ENCODE peak calls at places on chromosomes 3 and 15, in four cellular contexts. One of them, this sample, is unnamed.

GRCh38 chr3:122102191-122102935 is 47.2 kb downstream of the CD86 start:
- DNase-seq in hepatocyte: no peak
- DNase-seq in mammary epithelial cell: peak; percentile 56
- DNase-seq in PC-9: no peak
- DNase-seq in this sample: no peak

GRCh38 chr3:148938306-148938705 is 53.0 kb upstream of the GYG1 start:
- DNase-seq in hepatocyte: no peak
- DNase-seq in mammary epithelial cell: no peak
- DNase-seq in PC-9: no peak
- DNase-seq in this sample: no peak

GRCh38 chr3:138434276-138434874 is at the start of gene ESYT3:
- DNase-seq in hepatocyte: peak; percentile 88
- DNase-seq in mammary epithelial cell: peak; percentile 87
- DNase-seq in PC-9: peak; percentile 94
- DNase-seq in this sample: peak; percentile 83

GRCh38 chr15:48963524-48964113 is at the start of gene SHC4:
- DNase-seq in hepatocyte: peak; percentile 83
- DNase-seq in mammary epithelial cell: peak; percentile 86
- DNase-seq in PC-9: peak; percentile 59
- DNase-seq in this sample: peak; percentile 92

GRCh38 chr3:122227036-122227781 is 43.7 kb downstream of the CASR start:
- DNase-seq in hepatocyte: no peak
- DNase-seq in mammary epithelial cell: no peak
- DNase-seq in PC-9: no peak
- DNase-seq in this sample: no peak

GRCh38 chr15:69703495-69704187 is 251.0 kb downstream of the RPLP1 start:
- DNase-seq in hepatocyte: peak; percentile 27
- DNase-seq in mammary epithelial cell: no peak
- DNase-seq in PC-9: no peak
- DNase-seq in this sample: no peak

GRCh38 chr3:7953449-7954015 is 548.1 kb upstream of the LMCD1 start:
- DNase-seq in hepatocyte: no peak
- DNase-seq in mammary epithelial cell: no peak
- DNase-seq in PC-9: no peak
- DNase-seq in this sample: no peak

GRCh38 chr3:64541803-64542202 is 146.0 kb downstream of the ADAMTS9 start:
- DNase-seq in hepatocyte: no peak
- DNase-seq in mammary epithelial cell: no peak
- DNase-seq in PC-9: no peak
- DNase-seq in this sample: no peak

GRCh38 chr3:77329161-77329560 is 289.3 kb downstream of the ROBO2 start:
- DNase-seq in hepatocyte: no peak
- DNase-seq in mammary epithelial cell: no peak
- DNase-seq in PC-9: no peak
- DNase-seq in this sample: peak; percentile 55

GRCh38 chr15:67914537-67915373 is 74.9 kb upstream of the RNU6-1 start:
- DNase-seq in hepatocyte: peak; percentile 86
- DNase-seq in mammary epithelial cell: no peak
- DNase-seq in PC-9: no peak
- DNase-seq in this sample: peak; percentile 8

GRCh38 chr15:77030042-77030927 is 35.4 kb downstream of the PSTPIP1 start:
- DNase-seq in hepatocyte: no peak
- DNase-seq in mammary epithelial cell: no peak
- DNase-seq in PC-9: no peak
- DNase-seq in this sample: no peak

GRCh38 chr3:137946341-137946973 is 63.5 kb upstream of the CLDN18 start:
- DNase-seq in hepatocyte: peak; percentile 89
- DNase-seq in mammary epithelial cell: peak; percentile 58
- DNase-seq in PC-9: peak; percentile 58
- DNase-seq in this sample: peak; percentile 74

GRCh38 chr3:77039606-77040553 is at the start of gene ROBO2:
- DNase-seq in hepatocyte: peak; percentile 80
- DNase-seq in mammary epithelial cell: peak; percentile 2
- DNase-seq in PC-9: no peak
- DNase-seq in this sample: peak; percentile 49

GRCh38 chr15:68371851-68372250 is 60.1 kb downstream of the ITGA11 start:
- DNase-seq in hepatocyte: no peak
- DNase-seq in mammary epithelial cell: no peak
- DNase-seq in PC-9: no peak
- DNase-seq in this sample: no peak

GRCh38 chr3:58047806-58048205 is 39.6 kb downstream of the FLNB start:
- DNase-seq in hepatocyte: no peak
- DNase-seq in mammary epithelial cell: no peak
- DNase-seq in PC-9: peak; percentile 86
- DNase-seq in this sample: peak; percentile 95

GRCh38 chr3:45081506-45081905 is 55.4 kb downstream of the CLEC3B start:
- DNase-seq in hepatocyte: no peak
- DNase-seq in mammary epithelial cell: no peak
- DNase-seq in PC-9: no peak
- DNase-seq in this sample: no peak

GRCh38 chr15:36888018-36888992 is 212.0 kb downstream of the MEIS2 start:
- DNase-seq in hepatocyte: no peak
- DNase-seq in mammary epithelial cell: no peak
- DNase-seq in PC-9: no peak
- DNase-seq in this sample: peak; percentile 23

GRCh38 chr3:72485649-72486048 is 362.6 kb downstream of the SHQ1 start:
- DNase-seq in hepatocyte: no peak
- DNase-seq in mammary epithelial cell: no peak
- DNase-seq in PC-9: no peak
- DNase-seq in this sample: peak; percentile 25

GRCh38 chr15:69725957-69726356 is 273.3 kb downstream of the RPLP1 start:
- DNase-seq in hepatocyte: no peak
- DNase-seq in mammary epithelial cell: no peak
- DNase-seq in PC-9: no peak
- DNase-seq in this sample: no peak

GRCh38 chr3:57706462-57706861 is 13.6 kb upstream of the DENND6A start:
- DNase-seq in hepatocyte: peak; percentile 59
- DNase-seq in mammary epithelial cell: peak; percentile 94
- DNase-seq in PC-9: peak; percentile 55
- DNase-seq in this sample: peak; percentile 95

GRCh38 chr3:124652009-124652408 is 78.2 kb upstream of the UMPS start:
- DNase-seq in hepatocyte: no peak
- DNase-seq in mammary epithelial cell: no peak
- DNase-seq in PC-9: no peak
- DNase-seq in this sample: no peak

GRCh38 chr15:59522988-59523461 is 85.0 kb downstream of the FAM81A start:
- DNase-seq in hepatocyte: peak; percentile 16
- DNase-seq in mammary epithelial cell: no peak
- DNase-seq in PC-9: no peak
- DNase-seq in this sample: no peak

GRCh38 chr3:18442743-18443669 is 17.9 kb upstream of the SATB1 start:
- DNase-seq in hepatocyte: no peak
- DNase-seq in mammary epithelial cell: no peak
- DNase-seq in PC-9: no peak
- DNase-seq in this sample: no peak

GRCh38 chr3:149528344-149528657 is 53.8 kb downstream of the TM4SF4 start:
- DNase-seq in hepatocyte: no peak
- DNase-seq in mammary epithelial cell: no peak
- DNase-seq in PC-9: no peak
- DNase-seq in this sample: no peak

GRCh38 chr15:28191832-28192231 is 92.7 kb upstream of the OCA2 start:
- DNase-seq in hepatocyte: peak; percentile 23
- DNase-seq in mammary epithelial cell: no peak
- DNase-seq in PC-9: no peak
- DNase-seq in this sample: peak; percentile 74

GRCh38 chr3:13263770-13264467 is 156.2 kb downstream of the NUP210 start:
- DNase-seq in hepatocyte: peak; percentile 32
- DNase-seq in mammary epithelial cell: no peak
- DNase-seq in PC-9: no peak
- DNase-seq in this sample: no peak

GRCh38 chr3:101249512-101249911 is 70.9 kb downstream of the IMPG2 start:
- DNase-seq in hepatocyte: no peak
- DNase-seq in mammary epithelial cell: no peak
- DNase-seq in PC-9: no peak
- DNase-seq in this sample: no peak

GRCh38 chr15:79170256-79170664 is 79.7 kb upstream of the RASGRF1 start:
- DNase-seq in hepatocyte: peak; percentile 51
- DNase-seq in mammary epithelial cell: peak; percentile 69
- DNase-seq in PC-9: peak; percentile 91
- DNase-seq in this sample: peak; percentile 74

GRCh38 chr15:92733934-92734521 is 78.5 kb upstream of the FAM174B start:
- DNase-seq in hepatocyte: peak; percentile 26
- DNase-seq in mammary epithelial cell: no peak
- DNase-seq in PC-9: no peak
- DNase-seq in this sample: peak; percentile 62

GRCh38 chr15:92733090-92733933 is 77.7 kb upstream of the FAM174B start:
- DNase-seq in hepatocyte: no peak
- DNase-seq in mammary epithelial cell: no peak
- DNase-seq in PC-9: no peak
- DNase-seq in this sample: peak; percentile 36
- H3K4me2 ChIP-seq in hepatocyte: peak overlapping the region; percentile 62
- H3K4me2 ChIP-seq in mammary epithelial cell: peak overlapping the region; percentile 93
- H3K4me2 ChIP-seq in PC-9: no peak overlapping the region
- H3K4me2 ChIP-seq in this sample: peak overlapping the region; percentile 98

GRCh38 chr3:128781164-128781563 is 55.2 kb downstream of the RAB7A start:
- DNase-seq in hepatocyte: no peak
- DNase-seq in mammary epithelial cell: no peak
- DNase-seq in PC-9: no peak
- DNase-seq in this sample: no peak

GRCh38 chr3:128770387-128770786 is 44.4 kb downstream of the RAB7A start:
- DNase-seq in hepatocyte: no peak
- DNase-seq in mammary epithelial cell: no peak
- DNase-seq in PC-9: no peak
- DNase-seq in this sample: no peak

GRCh38 chr3:128775906-128776542 is 50.0 kb downstream of the RAB7A start:
- DNase-seq in hepatocyte: no peak
- DNase-seq in mammary epithelial cell: no peak
- DNase-seq in PC-9: no peak
- DNase-seq in this sample: no peak

GRCh38 chr3:128780438-128780837 is 54.5 kb downstream of the RAB7A start:
- DNase-seq in hepatocyte: no peak
- DNase-seq in mammary epithelial cell: no peak
- DNase-seq in PC-9: no peak
- DNase-seq in this sample: no peak

GRCh38 chr3:128775241-128775640 is 49.3 kb downstream of the RAB7A start:
- DNase-seq in hepatocyte: no peak
- DNase-seq in mammary epithelial cell: no peak
- DNase-seq in PC-9: no peak
- DNase-seq in this sample: no peak
- H3K4me1 ChIP-seq in hepatocyte: peaks cover 11% of the 10 kb centered on the region
- H3K4me1 ChIP-seq in mammary epithelial cell: no peaks in the 10 kb centered on the region
- H3K4me1 ChIP-seq in PC-9: peaks cover 8% of the 10 kb centered on the region
- H3K4me1 ChIP-seq in this sample: peaks cover 3% of the 10 kb centered on the region

GRCh38 chr3:50624634-50625033 is 7.7 kb downstream of the MAPKAPK3 start:
- DNase-seq in hepatocyte: no peak
- DNase-seq in mammary epithelial cell: peak; percentile 63
- DNase-seq in PC-9: peak; percentile 93
- DNase-seq in this sample: no peak
- H3K4me2 ChIP-seq in hepatocyte: no peak overlapping the region
- H3K4me2 ChIP-seq in mammary epithelial cell: peak overlapping the region; percentile 58
- H3K4me2 ChIP-seq in PC-9: peak overlapping the region; percentile 65
- H3K4me2 ChIP-seq in this sample: peak overlapping the region; percentile 9

GRCh38 chr3:110618512-110619226 is 452.9 kb upstream of the NECTIN3 start:
- DNase-seq in hepatocyte: no peak
- DNase-seq in mammary epithelial cell: no peak
- DNase-seq in PC-9: no peak
- DNase-seq in this sample: no peak
- H3K4me1 ChIP-seq in hepatocyte: peaks cover 3% of the 10 kb centered on the region
- H3K4me1 ChIP-seq in mammary epithelial cell: no peaks in the 10 kb centered on the region
- H3K4me1 ChIP-seq in PC-9: no peaks in the 10 kb centered on the region
- H3K4me1 ChIP-seq in this sample: no peaks in the 10 kb centered on the region

GRCh38 chr3:5010140-5010539 is 30.9 kb downstream of the BHLHE40 start:
- DNase-seq in hepatocyte: no peak
- DNase-seq in mammary epithelial cell: no peak
- DNase-seq in PC-9: no peak
- DNase-seq in this sample: no peak
- H3K4me2 ChIP-seq in hepatocyte: no peak overlapping the region
- H3K4me2 ChIP-seq in mammary epithelial cell: no peak overlapping the region
- H3K4me2 ChIP-seq in PC-9: no peak overlapping the region
- H3K4me2 ChIP-seq in this sample: no peak overlapping the region

GRCh38 chr15:40328711-40329240 is 5.3 kb downstream of the INAFM2 start:
- DNase-seq in hepatocyte: no peak
- DNase-seq in mammary epithelial cell: no peak
- DNase-seq in PC-9: no peak
- DNase-seq in this sample: no peak

GRCh38 chr15:40331026-40331425 is 7.5 kb downstream of the INAFM2 start:
- DNase-seq in hepatocyte: no peak
- DNase-seq in mammary epithelial cell: no peak
- DNase-seq in PC-9: no peak
- DNase-seq in this sample: no peak

GRCh38 chr15:40331637-40332036 is 8.1 kb downstream of the INAFM2 start:
- DNase-seq in hepatocyte: no peak
- DNase-seq in mammary epithelial cell: no peak
- DNase-seq in PC-9: no peak
- DNase-seq in this sample: no peak

GRCh38 chr15:40329804-40330203 is 6.3 kb downstream of the INAFM2 start:
- DNase-seq in hepatocyte: no peak
- DNase-seq in mammary epithelial cell: no peak
- DNase-seq in PC-9: no peak
- DNase-seq in this sample: peak; percentile 29

DNA sequence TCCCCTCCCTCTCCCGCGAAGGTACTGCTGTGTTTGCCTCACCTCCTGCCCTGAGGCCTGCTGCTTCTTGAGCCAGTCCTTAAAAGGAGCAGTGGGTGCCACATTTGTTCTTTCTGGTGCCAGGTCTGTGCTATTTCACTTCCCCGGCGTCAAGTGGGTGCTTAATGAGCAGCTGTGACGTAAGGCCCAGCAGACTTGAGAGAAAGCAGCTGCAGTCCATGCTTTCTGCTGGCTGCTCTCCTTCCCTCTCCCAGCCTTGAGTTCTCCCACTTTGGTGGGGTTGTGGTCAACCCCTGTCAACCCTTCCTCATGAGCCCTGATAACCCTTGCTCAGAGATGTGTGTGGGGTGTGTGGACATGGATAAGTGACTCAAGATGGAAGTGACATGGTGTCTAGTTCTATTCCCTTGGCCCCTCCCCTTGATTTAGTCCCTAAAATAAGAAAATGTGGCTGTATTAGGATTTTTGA is 6.9 kb downstream of the INAFM2 start:
- DNase-seq in hepatocyte: no peak
- DNase-seq in mammary epithelial cell: peak; percentile 44
- DNase-seq in PC-9: no peak
- DNase-seq in this sample: peak; percentile 64
- H3K4me1 ChIP-seq in hepatocyte: peaks cover 37% of the 10 kb centered on the region
- H3K4me1 ChIP-seq in mammary epithelial cell: peaks cover 49% of the 10 kb centered on the region
- H3K4me1 ChIP-seq in PC-9: peaks cover 5% of the 10 kb centered on the region
- H3K4me1 ChIP-seq in this sample: peaks cover 47% of the 10 kb centered on the region